ENCODE peak calls at places on chromosomes 6 and 20, in seven cellular contexts. A is IMR-90, J is NT2/D1, P is anterior cingulate cortex, Q is RCC 7860, G is activated T-cell treated with anti-CD3 and anti-CD28 coated beads for 1 hour, X is endothelial cell of umbilical vein. E is an unnamed sample.

GRCh38 chr6:25449774-25450173 is 170.6 kb downstream of the CARMIL1 start:
- DNase-seq in A (no peak), G (no peak), Q (no peak), J (peak; percentile 8), X (no peak), P (no peak), E (peak; percentile 75)

GRCh38 chr20:47704746-47705496 is 80.4 kb downstream of the SULF2 start:
- DNase-seq in X (no peak), G (no peak), J (no peak), Q (peak; percentile 17), A (no peak), P (peak; percentile 27), E (no peak)

GRCh38 chr20:15835811-15836210 is 737.4 kb downstream of the KIF16B start:
- DNase-seq in P (no peak), A (no peak), Q (no peak), X (no peak), G (no peak), J (no peak), E (no peak)

GRCh38 chr20:14197097-14197496 is 140.3 kb downstream of the FLRT3 start:
- DNase-seq in X (no peak), J (no peak), P (no peak), Q (no peak), G (no peak), A (peak; percentile 64), E (no peak)

GRCh38 chr6:112522600-112522999 is 175.5 kb downstream of the RFPL4B start:
- DNase-seq in P (no peak), G (no peak), Q (no peak), X (no peak), J (no peak), A (peak; percentile 8), E (no peak)

GRCh38 chr6:16184129-16184528 is 54.3 kb upstream of the GMPR start:
- DNase-seq in J (no peak), P (no peak), Q (no peak), A (peak; percentile 7), G (no peak), X (peak; percentile 47), E (peak; percentile 56)

GRCh38 chr20:36924167-36925045 is 27.1 kb downstream of the SAMHD1 start:
- DNase-seq in A (no peak), X (no peak), P (no peak), Q (peak; percentile 85), J (no peak), G (no peak), E (no peak)

GRCh38 chr6:35489995-35490791 is 6.7 kb downstream of the TEAD3 start:
- DNase-seq in P (peak; percentile 18), Q (no peak), X (no peak), J (peak; percentile 58), G (no peak), A (peak; percentile 81), E (peak; percentile 75)

GRCh38 chr20:47681977-47682812 is 103.1 kb downstream of the SULF2 start:
- DNase-seq in G (no peak), X (peak; percentile 54), P (no peak), Q (no peak), J (no peak), A (no peak), E (no peak)

GRCh38 chr20:61904456-61904855 is 161.2 kb downstream of the TAF4 start:
- DNase-seq in G (no peak), Q (no peak), J (no peak), A (no peak), X (no peak), P (no peak), E (no peak)

GRCh38 chr20:58719971-58720371 is 27.4 kb downstream of the NPEPL1 start:
- DNase-seq in J (no peak), Q (no peak), A (no peak), X (no peak), P (no peak), G (no peak), E (no peak)

GRCh38 chr20:40749985-40750506 is 61.0 kb upstream of the MAFB start:
- DNase-seq in G (no peak), X (peak; percentile 55), Q (no peak), A (no peak), J (no peak), P (no peak), E (no peak)

GRCh38 chr20:17558154-17558940 is 11.5 kb upstream of the DSTN start:
- DNase-seq in G (no peak), X (peak; percentile 95), J (peak; percentile 54), A (peak; percentile 91), Q (peak; percentile 85), P (no peak), E (peak; percentile 86)

GRCh38 chr6:39806277-39806676 is 14.1 kb downstream of the DAAM2 start:
- DNase-seq in X (no peak), J (no peak), Q (no peak), A (peak; percentile 37), P (no peak), G (no peak), E (no peak)

GRCh38 chr6:136723780-136724179 is 68.5 kb downstream of the MAP3K5 start:
- DNase-seq in P (no peak), G (peak; percentile 19), J (no peak), A (no peak), X (peak; percentile 67), Q (no peak), E (peak; percentile 44)

GRCh38 chr6:166610104-166610503 is 16.9 kb downstream of the RPS6KA2 start:
- DNase-seq in A (no peak), Q (no peak), P (no peak), G (no peak), J (no peak), X (no peak), E (peak; percentile 25)

GRCh38 chr6:43771858-43772570 is 2.0 kb downstream of the VEGFA start:
- DNase-seq in X (peak; percentile 51), P (peak; percentile 43), J (no peak), A (no peak), G (no peak), Q (no peak), E (peak; percentile 67)

GRCh38 chr6:9540534-9541126 is 874.2 kb downstream of the TFAP2A start:
- DNase-seq in A (peak; percentile 67), P (no peak), J (no peak), Q (peak; percentile 8), G (no peak), X (peak; percentile 58), E (peak; percentile 86)

GRCh38 chr6:35014341-35014740 is 125.3 kb downstream of the ANKS1A start:
- DNase-seq in J (no peak), G (no peak), A (no peak), Q (no peak), X (no peak), P (peak; percentile 19), E (peak; percentile 68)

GRCh38 chr6:68040312-68040778 is 594.7 kb upstream of the ADGRB3 start:
- DNase-seq in X (no peak), P (no peak), A (no peak), J (no peak), Q (no peak), G (no peak), E (no peak)

GRCh38 chr20:63574156-63574828 is at the start of gene HELZ2:
- DNase-seq in P (no peak), A (peak; percentile 44), G (peak; percentile 59), Q (peak; percentile 54), J (no peak), X (peak; percentile 52), E (peak; percentile 84)

GRCh38 chr6:13364842-13365241 is 36.5 kb upstream of the TBC1D7 start:
- DNase-seq in Q (no peak), J (no peak), P (no peak), G (no peak), A (no peak), X (no peak), E (no peak)

GRCh38 chr6:14360565-14360964 is 243.0 kb downstream of the CD83 start:
- DNase-seq in A (no peak), X (no peak), Q (no peak), J (no peak), P (no peak), G (no peak), E (no peak)

GRCh38 chr6:48550607-48551006 is 439.6 kb upstream of the PTCHD4 start:
- DNase-seq in X (no peak), G (no peak), Q (no peak), A (no peak), P (no peak), J (no peak), E (no peak)

GRCh38 chr6:149129401-149130077 is 188.0 kb upstream of the TAB2 start:
- DNase-seq in A (peak; percentile 65), Q (peak; percentile 88), X (no peak), P (no peak), G (no peak), J (no peak), E (no peak)

GRCh38 chr6:113642714-113643442 is 214.3 kb upstream of the MARCKS start:
- DNase-seq in X (peak; percentile 57), Q (peak; percentile 29), P (no peak), J (no peak), G (no peak), A (peak; percentile 28), E (no peak)

GRCh38 chr6:43771210-43771857 is 1.3 kb downstream of the VEGFA start:
- DNase-seq in X (peak; percentile 67), Q (peak; percentile 28), J (no peak), P (peak; percentile 27), G (peak; percentile 22), A (peak; percentile 45), E (peak; percentile 72)

GRCh38 chr20:57547250-57547649 is 13.7 kb upstream of the PCK1 start:
- DNase-seq in P (no peak), A (peak; percentile 13), J (no peak), Q (no peak), X (no peak), G (no peak), E (no peak)

GRCh38 chr6:116847234-116847633 is 18.4 kb upstream of the GPRC6A start:
- DNase-seq in X (peak; percentile 36), J (no peak), A (peak; percentile 41), Q (peak; percentile 23), P (no peak), G (no peak), E (peak; percentile 50)

E was measured in A673.